ENCODE peak calls at places on chromosomes 1 and 21, in seven cellular contexts. R is colonic mucosa, W is tibial nerve, F is adrenal gland, L is bronchial epithelial cell, H is WERI-Rb-1, I is cardiac fibroblast. S is an unnamed sample.
A peak's percentile ranks its signal among the peaks of the same experiment; 100 is the strongest.

GRCh38 chr1:230208619-230209261 is 141.7 kb downstream of the GALNT2 start:
- DNase-seq in R (peak; percentile 14), W (no peak), F (no peak), L (no peak), H (no peak), I (no peak), S (no peak)

GRCh38 chr1:90728656-90729257 is 11.7 kb upstream of the BARHL2 start:
- DNase-seq in R (no peak), W (no peak), F (no peak), L (no peak), H (no peak), I (no peak), S (no peak)

GRCh38 chr1:153389978-153390879 is 644 bp downstream of the S100A8 start:
- DNase-seq in R (peak; percentile 38), W (no peak), F (no peak), L (no peak), H (peak; percentile 5), I (no peak), S (no peak)

GRCh38 chr1:245831518-245831917 is 675.6 kb downstream of the SMYD3 start:
- DNase-seq in R (peak; percentile 7), W (no peak), F (no peak), L (no peak), H (no peak), I (no peak), S (no peak)

GRCh38 chr1:9809122-9809521 is 14.6 kb downstream of the CLSTN1 start:
- DNase-seq in R (no peak), W (no peak), F (no peak), L (peak; percentile 58), H (peak; percentile 77), I (no peak), S (no peak)

GRCh38 chr1:112501810-112502641 is 6.7 kb upstream of the WNT2B start:
- DNase-seq in R (peak; percentile 79), W (peak; percentile 45), F (peak; percentile 76), L (peak; percentile 56), H (peak; percentile 90), I (peak; percentile 82), S (no peak)

GRCh38 chr1:231487019-231487418 is 41.5 kb upstream of the TSNAX start:
- DNase-seq in R (no peak), W (no peak), F (no peak), L (peak; percentile 39), H (no peak), I (peak; percentile 56), S (peak; percentile 54)

GRCh38 chr1:56868761-56869160 is 14.2 kb downstream of the C8A start:
- DNase-seq in R (no peak), W (no peak), F (no peak), L (no peak), H (no peak), I (no peak), S (no peak)

GRCh38 chr1:67214420-67215174 is 48.3 kb downstream of the IL23R start:
- DNase-seq in R (peak; percentile 24), W (no peak), F (peak; percentile 51), L (peak; percentile 39), H (peak; percentile 29), I (peak; percentile 34), S (no peak)

GRCh38 chr1:211332839-211333238 is 6.2 kb downstream of the TRAF5 start:
- DNase-seq in R (no peak), W (no peak), F (no peak), L (no peak), H (no peak), I (peak; percentile 32), S (no peak)

GRCh38 chr1:29148656-29149491 is 25.2 kb upstream of the TMEM200B start:
- DNase-seq in R (no peak), W (no peak), F (no peak), L (no peak), H (no peak), I (no peak), S (no peak)

GRCh38 chr1:161068306-161069200 is 1.1 kb downstream of the ARHGAP30 start:
- DNase-seq in R (peak; percentile 67), W (no peak), F (peak; percentile 61), L (peak; percentile 63), H (no peak), I (no peak), S (no peak)

GRCh38 chr21:44525431-44526095 is 14.4 kb downstream of the KRTAP10-1 start:
- DNase-seq in R (no peak), W (no peak), F (peak; percentile 17), L (no peak), H (peak; percentile 3), I (no peak), S (no peak)

GRCh38 chr1:86515597-86515996 is 31.3 kb upstream of the CLCA4 start:
- DNase-seq in R (no peak), W (no peak), F (no peak), L (peak; percentile 67), H (peak; percentile 52), I (peak; percentile 28), S (no peak)

GRCh38 chr1:175481126-175482071 is 262.0 kb downstream of the TNR start:
- DNase-seq in R (no peak), W (no peak), F (no peak), L (peak; percentile 26), H (no peak), I (peak; percentile 54), S (no peak)

GRCh38 chr1:159826436-159827101 is at the start of gene SLAMF8:
- DNase-seq in R (peak; percentile 44), W (no peak), F (no peak), L (no peak), H (no peak), I (no peak), S (no peak)

GRCh38 chr1:58717979-58718378 is 18.1 kb upstream of the MYSM1 start:
- DNase-seq in R (peak; percentile 22), W (no peak), F (no peak), L (no peak), H (no peak), I (no peak), S (no peak)

GRCh38 chr21:34970126-34970525 is 79.0 kb downstream of the RUNX1 start:
- DNase-seq in R (no peak), W (no peak), F (no peak), L (no peak), H (no peak), I (peak; percentile 43), S (no peak)

GRCh38 chr21:34970566-34970965 is 78.5 kb downstream of the RUNX1 start:
- DNase-seq in R (no peak), W (no peak), F (no peak), L (no peak), H (no peak), I (no peak), S (no peak)

GRCh38 chr21:34967509-34968289 is 81.4 kb downstream of the RUNX1 start:
- DNase-seq in R (no peak), W (no peak), F (no peak), L (peak; percentile 60), H (no peak), I (no peak), S (no peak)

GRCh38 chr21:34968414-34969333 is 80.4 kb downstream of the RUNX1 start:
- DNase-seq in R (no peak), W (no peak), F (no peak), L (no peak), H (no peak), I (no peak), S (no peak)

DNA sequence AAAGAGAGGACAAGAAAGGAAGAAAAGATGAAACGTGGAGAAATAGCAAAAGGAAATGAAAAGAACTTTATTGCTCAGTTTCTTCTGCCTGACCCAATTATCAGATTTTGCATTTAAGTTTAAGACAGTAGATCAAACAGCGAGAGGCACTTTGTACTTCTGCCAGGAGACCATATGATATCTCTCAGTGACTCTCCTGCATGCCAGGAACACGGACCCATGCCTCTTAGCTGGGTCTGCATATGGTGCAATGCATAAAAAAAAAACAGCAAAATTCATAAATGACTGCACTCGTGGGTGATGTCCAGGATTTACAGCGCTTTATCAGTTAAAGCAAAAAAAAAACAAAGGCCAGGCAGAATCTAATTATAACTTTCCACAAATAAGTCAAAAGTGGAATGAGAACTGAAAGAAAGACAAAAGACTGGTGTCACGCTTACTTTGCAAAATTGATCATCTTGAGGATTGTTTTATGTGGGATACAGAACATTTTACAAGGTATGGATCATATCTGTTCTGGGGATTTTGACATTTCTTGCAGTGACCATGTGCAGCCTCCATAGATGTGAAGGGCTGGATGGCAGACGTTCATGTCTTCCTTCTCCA is 79.6 kb downstream of the RUNX1 start:
- DNase-seq in R (no peak), W (no peak), F (no peak), L (no peak), H (no peak), I (peak; percentile 49), S (no peak)
- H3K4me3 ChIP-seq in R (no peak overlapping the region), W (no peak overlapping the region), F (no peak overlapping the region), L (no peak overlapping the region), H (no peak overlapping the region), I (no peak overlapping the region), S (no peak overlapping the region)

GRCh38 chr1:42439940-42440339 is 15.9 kb downstream of the ZMYND12 start:
- DNase-seq in R (no peak), W (no peak), F (no peak), L (peak; percentile 96), H (no peak), I (peak; percentile 41), S (no peak)
- TF ChIP-seq CTCF in R (no peak), W (no peak), F (no peak), L (no peak), H (no peak), I (no peak), S (no peak)

DNA sequence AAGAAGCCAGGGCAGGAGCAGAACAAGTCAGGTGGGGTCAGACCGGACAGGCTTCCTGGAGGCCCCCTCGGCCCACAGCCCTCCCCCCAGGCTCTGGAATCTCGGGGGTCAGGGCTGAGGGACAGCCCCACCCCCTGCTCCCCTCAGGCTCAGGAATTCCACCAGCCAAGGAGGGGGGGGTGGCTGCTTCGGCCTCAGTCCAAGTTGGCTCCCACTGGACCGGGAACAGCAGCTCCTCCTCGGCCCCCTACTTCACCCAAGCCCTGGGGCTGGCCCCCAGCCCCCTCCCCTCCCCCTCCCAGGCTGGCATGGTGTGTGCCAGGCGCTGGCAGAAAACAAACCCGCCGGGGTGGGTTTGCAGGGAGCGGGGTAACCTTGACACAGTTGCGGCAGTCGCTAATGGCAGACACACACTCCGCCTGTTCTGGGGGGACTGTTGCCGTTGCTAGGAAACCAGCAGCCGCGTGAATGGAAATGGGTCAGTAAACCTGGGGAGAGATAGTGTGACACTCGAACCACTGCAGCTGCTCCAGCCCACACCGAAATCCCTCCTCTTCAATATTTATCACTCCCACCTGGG is 32.4 kb downstream of the AHDC1 start:
- DNase-seq in R (no peak), W (no peak), F (peak; percentile 71), L (no peak), H (no peak), I (no peak), S (no peak)
- H3K4me3 ChIP-seq in R (no peak overlapping the region), W (peak overlapping the region; percentile 16), F (no peak overlapping the region), L (no peak overlapping the region), H (no peak overlapping the region), I (no peak overlapping the region), S (no peak overlapping the region)

DNA sequence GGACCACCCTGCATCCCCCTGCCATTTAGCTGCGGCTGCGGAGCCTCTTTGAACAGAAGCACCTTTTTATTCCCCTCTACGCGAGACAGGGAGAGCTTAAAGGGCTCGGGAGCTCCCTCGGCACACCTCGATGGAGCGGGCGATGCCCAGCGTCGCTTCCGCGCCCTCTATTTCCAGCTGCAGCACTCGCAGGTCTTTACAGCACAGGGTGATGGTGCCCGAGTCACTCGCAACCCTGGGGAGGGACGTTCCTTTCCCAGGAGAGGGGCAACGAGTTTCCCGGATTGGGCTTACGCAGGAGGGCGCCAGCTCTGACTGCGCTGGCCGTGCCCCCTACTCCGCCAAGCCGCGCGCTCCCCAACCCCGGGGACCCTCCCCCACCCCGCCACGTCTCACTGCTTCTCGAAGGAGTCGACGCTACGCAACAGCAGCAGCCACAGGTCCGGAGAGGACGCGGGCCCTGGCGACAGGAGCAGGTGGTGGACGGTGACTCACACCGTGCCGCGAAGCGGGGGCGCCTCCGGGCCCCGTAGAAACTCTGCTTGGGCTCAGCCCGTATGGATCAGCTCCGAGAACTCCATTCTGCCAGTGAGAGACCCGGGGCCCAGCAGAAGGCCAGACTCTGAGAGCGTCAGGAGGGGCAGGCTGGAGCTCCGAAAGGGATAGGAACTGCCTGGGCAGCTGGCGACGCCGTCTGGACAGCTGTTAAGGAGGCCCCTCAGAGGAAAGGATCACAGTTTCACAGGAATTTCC is 5.8 kb upstream of the FAM167B start:
- DNase-seq in R (peak; percentile 69), W (no peak), F (peak; percentile 80), L (peak; percentile 26), H (peak; percentile 30), I (peak; percentile 61), S (no peak)
- TF ChIP-seq CTCF in R (no peak), W (no peak), F (no peak), L (no peak), H (no peak), I (no peak), S (no peak)